ENCODE peak calls at places on chromosomes 11 and 22, in four cellular contexts. One of them, this sample, is unnamed. For H3K27me3, the result is how much of the 10 kb centered on the place peaks cover.

GRCh38 chr11:18011633-18012313 is 1.1 kb downstream of the SERGEF start:
- DNase-seq in K562: peak
- DNase-seq in adipocyte: no peak
- DNase-seq in IMR-90: no peak
- DNase-seq in this sample: no peak

GRCh38 chr22:38107692-38108515 is 2.6 kb downstream of the BAIAP2L2 start:
- DNase-seq in adipocyte: peak
- DNase-seq in K562: no peak
- DNase-seq in IMR-90: no peak
- DNase-seq in this sample: peak

GRCh38 chr22:48496226-48496845 is 1331.3 kb downstream of the BRD1 start:
- DNase-seq in adipocyte: no peak
- DNase-seq in K562: no peak
- DNase-seq in IMR-90: no peak
- DNase-seq in this sample: no peak

GRCh38 chr22:35552846-35553245 is 12.2 kb downstream of the RASD2 start:
- DNase-seq in IMR-90: no peak
- DNase-seq in adipocyte: no peak
- DNase-seq in K562: no peak
- DNase-seq in this sample: no peak

GRCh38 chr11:64026575-64027213 is 9.0 kb upstream of the FLRT1 start:
- DNase-seq in adipocyte: no peak
- DNase-seq in K562: no peak
- DNase-seq in IMR-90: no peak
- DNase-seq in this sample: no peak

GRCh38 chr11:62054484-62055121 is 69.2 kb upstream of the INCENP start:
- DNase-seq in IMR-90: peak
- DNase-seq in K562: peak
- DNase-seq in adipocyte: peak
- DNase-seq in this sample: peak

GRCh38 chr22:20319041-20319744 is 667 bp downstream of the DGCR6L start:
- DNase-seq in IMR-90: no peak
- DNase-seq in K562: peak
- DNase-seq in adipocyte: peak
- DNase-seq in this sample: no peak

GRCh38 chr11:132278801-132279574 is 908.6 kb downstream of the NTM start:
- DNase-seq in K562: no peak
- DNase-seq in IMR-90: peak
- DNase-seq in adipocyte: peak
- DNase-seq in this sample: no peak

GRCh38 chr11:111524056-111524455 is 9.5 kb downstream of the HOATZ start:
- DNase-seq in IMR-90: peak
- DNase-seq in K562: no peak
- DNase-seq in adipocyte: no peak
- DNase-seq in this sample: no peak

GRCh38 chr11:58659404-58659803 is 36.9 kb downstream of the CNTF start:
- DNase-seq in IMR-90: no peak
- DNase-seq in K562: no peak
- DNase-seq in adipocyte: no peak
- DNase-seq in this sample: peak

GRCh38 chr22:43205261-43205691 is 18.3 kb upstream of the TTLL12 start:
- DNase-seq in IMR-90: no peak
- DNase-seq in adipocyte: no peak
- DNase-seq in K562: no peak
- DNase-seq in this sample: no peak

GRCh38 chr11:94895451-94895850 is 77.9 kb downstream of the CWC15 start:
- DNase-seq in IMR-90: peak
- DNase-seq in K562: no peak
- DNase-seq in adipocyte: peak
- DNase-seq in this sample: no peak

GRCh38 chr11:110297082-110297725 is 790 bp upstream of the RDX start:
- DNase-seq in K562: peak
- DNase-seq in IMR-90: peak
- DNase-seq in adipocyte: peak
- DNase-seq in this sample: no peak

GRCh38 chr11:92867913-92868619 is 101.4 kb upstream of the MTNR1B start:
- DNase-seq in IMR-90: no peak
- DNase-seq in adipocyte: no peak
- DNase-seq in K562: no peak
- DNase-seq in this sample: no peak

GRCh38 chr22:31083377-31083768 is 2.3 kb downstream of the SMTN start:
- DNase-seq in IMR-90: no peak
- DNase-seq in K562: no peak
- DNase-seq in adipocyte: no peak
- DNase-seq in this sample: peak

GRCh38 chr11:66388746-66389386 is 17.3 kb upstream of the SLC29A2 start:
- DNase-seq in adipocyte: peak
- DNase-seq in IMR-90: peak
- DNase-seq in K562: peak
- DNase-seq in this sample: peak

GRCh38 chr11:59216654-59217640 is 4.2 kb upstream of the MPEG1 start:
- DNase-seq in adipocyte: peak
- DNase-seq in IMR-90: peak
- DNase-seq in K562: no peak
- DNase-seq in this sample: peak

GRCh38 chr11:121466063-121466794 is 13.5 kb upstream of the SORL1-AS1 start:
- DNase-seq in IMR-90: peak
- DNase-seq in adipocyte: peak
- DNase-seq in K562: no peak
- DNase-seq in this sample: peak

GRCh38 chr22:39431821-39432251 is 25.0 kb upstream of the MGAT3 start:
- DNase-seq in IMR-90: peak
- DNase-seq in adipocyte: no peak
- DNase-seq in K562: no peak
- DNase-seq in this sample: no peak

GRCh38 chr11:45924927-45925326 is 2.5 kb downstream of the LARGE2 start:
- DNase-seq in K562: no peak
- DNase-seq in adipocyte: no peak
- DNase-seq in IMR-90: no peak
- DNase-seq in this sample: no peak

GRCh38 chr11:93000511-93001476 is 31.3 kb downstream of the MTNR1B start:
- DNase-seq in IMR-90: peak
- DNase-seq in K562: peak
- DNase-seq in adipocyte: peak
- DNase-seq in this sample: no peak

GRCh38 chr11:12207384-12208150 is 97.2 kb downstream of the MICAL2 start:
- DNase-seq in K562: no peak
- DNase-seq in adipocyte: peak
- DNase-seq in IMR-90: peak
- DNase-seq in this sample: peak

GRCh38 chr11:67265633-67266423 is 445 bp upstream of the GRK2 start:
- DNase-seq in K562: peak
- DNase-seq in IMR-90: peak
- DNase-seq in adipocyte: peak
- DNase-seq in this sample: peak

DNA sequence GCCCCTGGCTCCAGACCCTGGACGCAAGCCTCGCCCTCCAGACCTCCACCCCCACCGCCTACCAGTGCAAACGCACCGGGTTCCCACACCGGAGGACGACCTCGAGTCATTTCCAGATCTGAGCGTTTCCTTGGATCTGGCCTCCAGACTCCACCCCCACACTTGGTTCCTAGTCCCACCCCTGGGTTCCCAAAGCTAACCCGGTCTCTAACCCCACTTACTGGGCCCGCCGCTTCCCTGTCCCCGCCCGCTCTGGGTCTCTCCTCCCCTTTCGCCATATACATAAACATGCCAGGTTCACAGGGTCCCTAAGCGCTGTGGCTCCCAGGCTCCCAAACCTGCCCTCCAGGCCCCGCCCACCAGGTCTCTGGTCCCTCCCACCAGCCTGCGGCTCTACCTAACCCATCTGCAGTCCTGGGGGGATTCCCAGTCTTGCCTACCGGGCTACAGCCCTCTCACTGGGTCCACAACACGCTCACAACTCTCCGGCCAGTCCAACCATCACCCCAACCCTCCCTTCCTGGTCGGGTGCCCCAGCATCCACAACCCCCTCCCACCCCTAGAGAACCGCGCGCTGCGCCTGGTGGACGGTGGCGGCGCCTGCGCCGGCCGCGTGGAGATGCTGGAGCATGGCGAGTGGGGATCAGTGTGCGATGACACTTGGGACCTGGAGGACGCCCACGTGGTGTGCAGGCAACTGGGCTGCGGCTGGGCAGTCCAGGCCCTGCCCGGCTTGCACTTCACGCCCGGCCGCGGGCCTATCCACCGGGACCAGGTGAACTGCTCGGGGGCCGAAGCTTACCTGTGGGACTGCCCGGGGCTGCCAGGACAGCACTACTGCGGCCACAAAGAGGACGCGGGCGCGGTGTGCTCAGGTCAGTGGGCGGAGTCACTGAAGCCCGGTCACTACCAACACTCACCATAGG is 36.8 kb downstream of the CD6 start:
- DNase-seq in IMR-90: no peak
- DNase-seq in adipocyte: no peak
- DNase-seq in K562: no peak
- DNase-seq in this sample: no peak
- H3K27me3 ChIP-seq in IMR-90: half or more
- H3K27me3 ChIP-seq in adipocyte: half or more
- H3K27me3 ChIP-seq in K562: half or more
- H3K27me3 ChIP-seq in this sample: under half

GRCh38 chr11:118149493-118149892 is 3.1 kb downstream of the SCN4B start:
- DNase-seq in K562: no peak
- DNase-seq in IMR-90: no peak
- DNase-seq in adipocyte: no peak
- DNase-seq in this sample: no peak

GRCh38 chr11:118146554-118146953 is 6.1 kb downstream of the SCN4B start:
- DNase-seq in IMR-90: no peak
- DNase-seq in adipocyte: no peak
- DNase-seq in K562: no peak
- DNase-seq in this sample: no peak

GRCh38 chr11:118148240-118148639 is 4.4 kb downstream of the SCN4B start:
- DNase-seq in K562: no peak
- DNase-seq in IMR-90: no peak
- DNase-seq in adipocyte: no peak
- DNase-seq in this sample: no peak

GRCh38 chr11:118147502-118147901 is 5.1 kb downstream of the SCN4B start:
- DNase-seq in K562: no peak
- DNase-seq in adipocyte: no peak
- DNase-seq in IMR-90: no peak
- DNase-seq in this sample: no peak

GRCh38 chr11:118148877-118149276 is 3.7 kb downstream of the SCN4B start:
- DNase-seq in adipocyte: no peak
- DNase-seq in K562: no peak
- DNase-seq in IMR-90: no peak
- DNase-seq in this sample: no peak
- H3K27me3 ChIP-seq in adipocyte: half or more
- H3K27me3 ChIP-seq in K562: under half
- H3K27me3 ChIP-seq in IMR-90: half or more
- H3K27me3 ChIP-seq in this sample: half or more

GRCh38 chr11:124725719-124726105 is 14.0 kb upstream of the NRGN start:
- DNase-seq in adipocyte: no peak
- DNase-seq in IMR-90: peak
- DNase-seq in K562: no peak
- DNase-seq in this sample: no peak
- H3K27me3 ChIP-seq in adipocyte: half or more
- H3K27me3 ChIP-seq in IMR-90: under half
- H3K27me3 ChIP-seq in K562: under half
- H3K27me3 ChIP-seq in this sample: under half

GRCh38 chr22:22691716-22692701 is 47.6 kb downstream of the GGTLC2 start:
- DNase-seq in K562: no peak
- DNase-seq in adipocyte: peak
- DNase-seq in IMR-90: no peak
- DNase-seq in this sample: no peak
- H3K27me3 ChIP-seq in K562: under half
- H3K27me3 ChIP-seq in adipocyte: under half
- H3K27me3 ChIP-seq in IMR-90: under half
- H3K27me3 ChIP-seq in this sample: under half

GRCh38 chr11:100585728-100586127 is 101.4 kb upstream of the ARHGAP42 start:
- DNase-seq in IMR-90: no peak
- DNase-seq in K562: no peak
- DNase-seq in adipocyte: no peak
- DNase-seq in this sample: no peak

GRCh38 chr11:100584201-100584600 is 102.9 kb upstream of the ARHGAP42 start:
- DNase-seq in K562: no peak
- DNase-seq in adipocyte: no peak
- DNase-seq in IMR-90: no peak
- DNase-seq in this sample: no peak

GRCh38 chr11:100581318-100581717 is 105.8 kb upstream of the ARHGAP42 start:
- DNase-seq in adipocyte: no peak
- DNase-seq in IMR-90: no peak
- DNase-seq in K562: no peak
- DNase-seq in this sample: no peak

GRCh38 chr11:100586346-100587101 is 100.6 kb upstream of the ARHGAP42 start:
- DNase-seq in IMR-90: no peak
- DNase-seq in K562: no peak
- DNase-seq in adipocyte: no peak
- DNase-seq in this sample: no peak
- H3K27me3 ChIP-seq in IMR-90: under half
- H3K27me3 ChIP-seq in K562: under half
- H3K27me3 ChIP-seq in adipocyte: under half
- H3K27me3 ChIP-seq in this sample: under half

GRCh38 chr11:8263769-8264410 is at the start of gene LMO1:
- DNase-seq in K562: peak
- DNase-seq in IMR-90: peak
- DNase-seq in adipocyte: peak
- DNase-seq in this sample: peak
- H3K27me3 ChIP-seq in K562: under half
- H3K27me3 ChIP-seq in IMR-90: half or more
- H3K27me3 ChIP-seq in adipocyte: half or more
- H3K27me3 ChIP-seq in this sample: half or more

GRCh38 chr22:23282089-23282501 is 101.8 kb downstream of the BCR start:
- DNase-seq in IMR-90: peak
- DNase-seq in adipocyte: peak
- DNase-seq in K562: no peak
- DNase-seq in this sample: peak

GRCh38 chr22:23279781-23280180 is 99.5 kb downstream of the BCR start:
- DNase-seq in IMR-90: peak
- DNase-seq in adipocyte: no peak
- DNase-seq in K562: peak
- DNase-seq in this sample: no peak

GRCh38 chr22:23280356-23281052 is 100.2 kb downstream of the BCR start:
- DNase-seq in adipocyte: no peak
- DNase-seq in K562: peak
- DNase-seq in IMR-90: no peak
- DNase-seq in this sample: no peak

GRCh38 chr22:23281406-23282088 is 101.2 kb downstream of the BCR start:
- DNase-seq in adipocyte: peak
- DNase-seq in K562: peak
- DNase-seq in IMR-90: peak
- DNase-seq in this sample: peak

GRCh38 chr22:23281053-23281405 is 100.7 kb downstream of the BCR start:
- DNase-seq in K562: no peak
- DNase-seq in IMR-90: no peak
- DNase-seq in adipocyte: no peak
- DNase-seq in this sample: no peak
- H3K27me3 ChIP-seq in K562: under half
- H3K27me3 ChIP-seq in IMR-90: under half
- H3K27me3 ChIP-seq in adipocyte: under half
- H3K27me3 ChIP-seq in this sample: under half

GRCh38 chr11:128465946-128466688 is 121.2 kb downstream of the ETS1 start:
- DNase-seq in adipocyte: no peak
- DNase-seq in K562: no peak
- DNase-seq in IMR-90: no peak
- DNase-seq in this sample: no peak
- H3K27me3 ChIP-seq in adipocyte: under half
- H3K27me3 ChIP-seq in K562: under half
- H3K27me3 ChIP-seq in IMR-90: under half
- H3K27me3 ChIP-seq in this sample: under half

GRCh38 chr22:44998296-44998695 is 11.5 kb downstream of the PHF21B start:
- DNase-seq in adipocyte: no peak
- DNase-seq in IMR-90: no peak
- DNase-seq in K562: no peak
- DNase-seq in this sample: no peak
- H3K27me3 ChIP-seq in adipocyte: half or more
- H3K27me3 ChIP-seq in IMR-90: half or more
- H3K27me3 ChIP-seq in K562: under half
- H3K27me3 ChIP-seq in this sample: under half